ENCODE peak calls at places on chromosomes 6 and 20, in four cellular contexts. One of them, this sample, is unnamed.

GRCh38 chr20:36728986-36729385 is 16.9 kb downstream of the NDRG3 start:
- DNase-seq in fibroblast of lung: no peak
- DNase-seq in psoas muscle: no peak
- DNase-seq in NB4: peak
- DNase-seq in this sample: no peak

GRCh38 chr6:3518356-3518841 is 61.5 kb upstream of the SLC22A23 start:
- DNase-seq in psoas muscle: peak
- DNase-seq in NB4: no peak
- DNase-seq in fibroblast of lung: peak
- DNase-seq in this sample: no peak

GRCh38 chr20:56429496-56429895 is 17.4 kb downstream of the CASS4 start:
- DNase-seq in psoas muscle: no peak
- DNase-seq in NB4: peak
- DNase-seq in fibroblast of lung: no peak
- DNase-seq in this sample: no peak

GRCh38 chr6:157773248-157773773 is 49.7 kb upstream of the SNX9 start:
- DNase-seq in NB4: no peak
- DNase-seq in fibroblast of lung: peak
- DNase-seq in psoas muscle: no peak
- DNase-seq in this sample: no peak

GRCh38 chr20:50701055-50701963 is 10.0 kb upstream of the RIPOR3 start:
- DNase-seq in NB4: no peak
- DNase-seq in psoas muscle: no peak
- DNase-seq in fibroblast of lung: no peak
- DNase-seq in this sample: no peak

GRCh38 chr6:125519367-125519766 is 217.6 kb upstream of the HDDC2 start:
- DNase-seq in NB4: no peak
- DNase-seq in psoas muscle: no peak
- DNase-seq in fibroblast of lung: peak
- DNase-seq in this sample: no peak

GRCh38 chr20:5996765-5997164 is 46.3 kb downstream of the MCM8 start:
- DNase-seq in psoas muscle: no peak
- DNase-seq in fibroblast of lung: no peak
- DNase-seq in NB4: peak
- DNase-seq in this sample: no peak

GRCh38 chr6:89970609-89971337 is 76.5 kb downstream of the GJA10 start:
- DNase-seq in NB4: peak
- DNase-seq in psoas muscle: peak
- DNase-seq in fibroblast of lung: peak
- DNase-seq in this sample: peak

GRCh38 chr6:11653028-11653583 is 115.6 kb downstream of the TMEM170B start:
- DNase-seq in psoas muscle: no peak
- DNase-seq in NB4: peak
- DNase-seq in fibroblast of lung: peak
- DNase-seq in this sample: no peak

GRCh38 chr20:62475819-62476073 is at the start of gene GATA5:
- DNase-seq in NB4: no peak
- DNase-seq in fibroblast of lung: no peak
- DNase-seq in psoas muscle: no peak
- DNase-seq in this sample: no peak

GRCh38 chr6:5950448-5950847 is 56.3 kb downstream of the NRN1 start:
- DNase-seq in NB4: peak
- DNase-seq in psoas muscle: no peak
- DNase-seq in fibroblast of lung: no peak
- DNase-seq in this sample: no peak

GRCh38 chr6:137880633-137881521 is 13.8 kb downstream of the TNFAIP3 start:
- DNase-seq in NB4: no peak
- DNase-seq in fibroblast of lung: no peak
- DNase-seq in psoas muscle: no peak
- DNase-seq in this sample: no peak

GRCh38 chr6:161423271-161423670 is 149.4 kb upstream of the AGPAT4 start:
- DNase-seq in NB4: no peak
- DNase-seq in psoas muscle: no peak
- DNase-seq in fibroblast of lung: no peak
- DNase-seq in this sample: no peak

GRCh38 chr6:2426561-2427340 is 181.3 kb upstream of the GMDS start:
- DNase-seq in NB4: no peak
- DNase-seq in psoas muscle: no peak
- DNase-seq in fibroblast of lung: no peak
- DNase-seq in this sample: no peak

GRCh38 chr20:32649697-32650471 is 23.9 kb downstream of the C20orf203 start:
- DNase-seq in NB4: no peak
- DNase-seq in fibroblast of lung: no peak
- DNase-seq in psoas muscle: no peak
- DNase-seq in this sample: no peak

GRCh38 chr6:101454106-101454676 is 60.7 kb downstream of the GRIK2 start:
- DNase-seq in fibroblast of lung: no peak
- DNase-seq in NB4: no peak
- DNase-seq in psoas muscle: no peak
- DNase-seq in this sample: no peak

GRCh38 chr6:166908812-166909211 is 47.5 kb downstream of the RNASET2 start:
- DNase-seq in fibroblast of lung: no peak
- DNase-seq in NB4: no peak
- DNase-seq in psoas muscle: no peak
- DNase-seq in this sample: no peak

GRCh38 chr6:158031191-158031444 is 49.5 kb downstream of the SYNJ2 start:
- DNase-seq in NB4: no peak
- DNase-seq in fibroblast of lung: no peak
- DNase-seq in psoas muscle: no peak
- DNase-seq in this sample: no peak

GRCh38 chr6:18035330-18035854 is 48.0 kb upstream of the KIF13A start:
- DNase-seq in psoas muscle: no peak
- DNase-seq in fibroblast of lung: no peak
- DNase-seq in NB4: no peak
- DNase-seq in this sample: no peak

GRCh38 chr20:41352666-41353065 is 12.0 kb downstream of the LPIN3 start:
- DNase-seq in fibroblast of lung: no peak
- DNase-seq in NB4: peak
- DNase-seq in psoas muscle: no peak
- DNase-seq in this sample: no peak

GRCh38 chr6:151389640-151390275 is 1.6 kb downstream of the ZBTB2 start:
- DNase-seq in NB4: peak
- DNase-seq in psoas muscle: peak
- DNase-seq in fibroblast of lung: peak
- DNase-seq in this sample: peak

GRCh38 chr20:63628246-63628975 is 1.5 kb upstream of the GMEB2 start:
- DNase-seq in fibroblast of lung: peak
- DNase-seq in psoas muscle: peak
- DNase-seq in NB4: peak
- DNase-seq in this sample: peak

GRCh38 chr6:167662881-167663205 is 163.9 kb upstream of the AFDN start:
- DNase-seq in psoas muscle: no peak
- DNase-seq in fibroblast of lung: no peak
- DNase-seq in NB4: no peak
- DNase-seq in this sample: no peak

GRCh38 chr20:36849333-36850065 is 26.4 kb upstream of the TLDC2 start:
- DNase-seq in psoas muscle: no peak
- DNase-seq in fibroblast of lung: peak
- DNase-seq in NB4: no peak
- DNase-seq in this sample: no peak

GRCh38 chr6:31888281-31889258 is 8.9 kb downstream of the EHMT2 start:
- DNase-seq in psoas muscle: no peak
- DNase-seq in fibroblast of lung: no peak
- DNase-seq in NB4: peak
- DNase-seq in this sample: no peak

GRCh38 chr20:1171461-1172093 is 13.2 kb downstream of the TMEM74B start:
- DNase-seq in NB4: peak
- DNase-seq in psoas muscle: no peak
- DNase-seq in fibroblast of lung: peak
- DNase-seq in this sample: no peak

GRCh38 chr6:160573943-160574342 is 90.1 kb downstream of the LPA start:
- DNase-seq in NB4: no peak
- DNase-seq in psoas muscle: no peak
- DNase-seq in fibroblast of lung: no peak
- DNase-seq in this sample: no peak

GRCh38 chr6:142881771-142882170 is 63.2 kb downstream of the HIVEP2 start:
- DNase-seq in fibroblast of lung: no peak
- DNase-seq in NB4: no peak
- DNase-seq in psoas muscle: no peak
- DNase-seq in this sample: no peak

GRCh38 chr6:84892666-84893065 is 128.3 kb upstream of the TBX18 start:
- DNase-seq in psoas muscle: no peak
- DNase-seq in NB4: no peak
- DNase-seq in fibroblast of lung: peak
- DNase-seq in this sample: no peak

GRCh38 chr20:34473262-34473883 is 42.8 kb upstream of the DYNLRB1 start:
- DNase-seq in psoas muscle: peak
- DNase-seq in fibroblast of lung: peak
- DNase-seq in NB4: peak
- DNase-seq in this sample: peak

GRCh38 chr6:28727559-28728211 is 196.1 kb downstream of the TRIM27 start:
- DNase-seq in NB4: peak
- DNase-seq in psoas muscle: no peak
- DNase-seq in fibroblast of lung: no peak
- DNase-seq in this sample: no peak

GRCh38 chr6:106519460-106520394 is 109.6 kb downstream of the RTN4IP1 start:
- DNase-seq in fibroblast of lung: peak
- DNase-seq in psoas muscle: no peak
- DNase-seq in NB4: peak
- DNase-seq in this sample: no peak